ENCODE peak calls at places on chromosomes 7 and 10, in eight cellular contexts. H is Caco-2, O is NCI-H69, A is A549, P is DMS79 treated with DMSO at 0.1 percent for 48 hours, N is NCI-H1105, X is sciatic nerve, C is NCI-H748 treated with DMSO at 0.1 percent for 48 hours. U is an unnamed sample.

GRCh38 chr10:104337985-104338735 is at the start of gene ITPRIP:
- DNase-seq in H (peak), O (peak), A (peak), P (no peak), N (no peak), X (peak), C (no peak), U (peak)

GRCh38 chr7:112789453-112789823 is 755 bp downstream of the TMEM168 start:
- DNase-seq in H (no peak), O (no peak), A (no peak), P (peak), N (no peak), X (no peak), C (no peak), U (peak)

GRCh38 chr10:43211431-43212042 is 55.3 kb downstream of the RASGEF1A start:
- DNase-seq in H (peak), O (no peak), A (no peak), P (no peak), N (no peak), X (no peak), C (no peak), U (no peak)

GRCh38 chr10:102926842-102927241 is 8.7 kb downstream of the CNNM2 start:
- DNase-seq in H (no peak), O (no peak), A (no peak), P (no peak), N (no peak), X (no peak), C (no peak), U (no peak)

GRCh38 chr10:13656337-13657183 is 69.8 kb downstream of the PRPF18 start:
- DNase-seq in H (no peak), O (no peak), A (no peak), P (no peak), N (no peak), X (no peak), C (no peak), U (no peak)

GRCh38 chr7:105438847-105439173 is 50.1 kb upstream of the SRPK2 start:
- DNase-seq in H (no peak), O (no peak), A (no peak), P (no peak), N (no peak), X (no peak), C (no peak), U (no peak)

GRCh38 chr10:1308415-1308814 is 252.2 kb downstream of the WDR37 start:
- DNase-seq in H (no peak), O (no peak), A (no peak), P (no peak), N (no peak), X (no peak), C (no peak), U (no peak)

GRCh38 chr7:82595176-82595575 is 151.6 kb upstream of the CACNA2D1 start:
- DNase-seq in H (no peak), O (peak), A (no peak), P (peak), N (peak), X (no peak), C (peak), U (no peak)

GRCh38 chr7:43302211-43302711 is 189.8 kb downstream of the HECW1 start:
- DNase-seq in H (peak), O (no peak), A (no peak), P (no peak), N (no peak), X (no peak), C (no peak), U (no peak)

GRCh38 chr10:49115015-49115795 is at the start of gene VSTM4:
- DNase-seq in H (no peak), O (peak), A (no peak), P (no peak), N (no peak), X (peak), C (no peak), U (no peak)

GRCh38 chr10:110016037-110016436 is 8.3 kb downstream of the ADD3 start:
- DNase-seq in H (no peak), O (peak), A (peak), P (peak), N (no peak), X (no peak), C (no peak), U (no peak)

GRCh38 chr7:130063036-130063435 is 7.3 kb upstream of the KLHDC10 start:
- DNase-seq in H (peak), O (peak), A (peak), P (no peak), N (peak), X (no peak), C (peak), U (no peak)

GRCh38 chr7:153886506-153887391 is 165.4 kb upstream of the DPP6 start:
- DNase-seq in H (no peak), O (peak), A (no peak), P (no peak), N (peak), X (no peak), C (peak), U (no peak)

GRCh38 chr10:101938316-101939272 is 95.0 kb upstream of the KCNIP2 start:
- DNase-seq in H (no peak), O (no peak), A (peak), P (no peak), N (no peak), X (no peak), C (no peak), U (no peak)

GRCh38 chr10:29081971-29082699 is 206.7 kb upstream of the LYZL1 start:
- DNase-seq in H (no peak), O (peak), A (no peak), P (peak), N (no peak), X (no peak), C (no peak), U (no peak)

GRCh38 chr7:13829914-13830603 is 159.4 kb downstream of the ETV1 start:
- DNase-seq in H (no peak), O (peak), A (no peak), P (no peak), N (peak), X (no peak), C (peak), U (no peak)

GRCh38 chr10:84613336-84614021 is 285.1 kb downstream of the CCSER2 start:
- DNase-seq in H (peak), O (peak), A (peak), P (peak), N (no peak), X (no peak), C (peak), U (peak)

GRCh38 chr7:54985405-54986360 is 33.1 kb upstream of the EGFR start:
- DNase-seq in H (peak), O (no peak), A (peak), P (no peak), N (no peak), X (no peak), C (no peak), U (peak)

GRCh38 chr10:127079348-127079747 is 117.0 kb downstream of the INSYN2A start:
- DNase-seq in H (no peak), O (no peak), A (no peak), P (no peak), N (no peak), X (no peak), C (no peak), U (no peak)

GRCh38 chr7:43906327-43907010 is at the start of gene URGCP:
- DNase-seq in H (peak), O (peak), A (peak), P (peak), N (peak), X (peak), C (peak), U (peak)

GRCh38 chr7:133510326-133511055 is 257.6 kb downstream of the EXOC4 start:
- DNase-seq in H (no peak), O (peak), A (no peak), P (peak), N (no peak), X (no peak), C (peak), U (no peak)

GRCh38 chr10:54800677-54801480 is at the start of gene PCDH15:
- DNase-seq in H (peak), O (peak), A (peak), P (no peak), N (peak), X (no peak), C (peak), U (no peak)

GRCh38 chr10:132785433-132786278 is at the start of gene NKX6-2:
- DNase-seq in H (no peak), O (no peak), A (peak), P (no peak), N (no peak), X (no peak), C (no peak), U (no peak)

GRCh38 chr10:77507313-77507712 is 130.3 kb downstream of the KCNMA1 start:
- DNase-seq in H (no peak), O (no peak), A (no peak), P (no peak), N (no peak), X (no peak), C (no peak), U (no peak)

GRCh38 chr7:151723321-151723720 is 153.6 kb downstream of the PRKAG2 start:
- DNase-seq in H (no peak), O (no peak), A (no peak), P (no peak), N (no peak), X (no peak), C (no peak), U (no peak)

GRCh38 chr10:1423676-1424253 is 313.6 kb downstream of the ADARB2 start:
- DNase-seq in H (no peak), O (no peak), A (no peak), P (no peak), N (no peak), X (no peak), C (no peak), U (no peak)

GRCh38 chr10:5079836-5080235 is 14.4 kb upstream of the AKR1C3 start:
- DNase-seq in H (no peak), O (no peak), A (peak), P (no peak), N (no peak), X (no peak), C (no peak), U (no peak)

GRCh38 chr10:112124859-112125258 is 58.7 kb downstream of the GPAM start:
- DNase-seq in H (no peak), O (no peak), A (no peak), P (no peak), N (no peak), X (no peak), C (no peak), U (peak)

GRCh38 chr10:78782441-78782840 is 286.3 kb upstream of the ZMIZ1 start:
- DNase-seq in H (peak), O (no peak), A (no peak), P (no peak), N (no peak), X (peak), C (no peak), U (no peak)

GRCh38 chr7:90520484-90520883 is 51.0 kb downstream of the PTTG1IP2 start:
- DNase-seq in H (no peak), O (peak), A (no peak), P (no peak), N (no peak), X (no peak), C (no peak), U (no peak)

GRCh38 chr10:76055963-76056362 is 624.5 kb downstream of the LRMDA start:
- DNase-seq in H (no peak), O (no peak), A (no peak), P (no peak), N (no peak), X (no peak), C (no peak), U (no peak)

GRCh38 chr7:122457969-122458368 is 153.4 kb upstream of the FEZF1 start:
- DNase-seq in H (no peak), O (peak), A (no peak), P (no peak), N (no peak), X (no peak), C (no peak), U (no peak)

GRCh38 chr7:156173748-156174353 is 361.6 kb upstream of the SHH start:
- DNase-seq in H (no peak), O (no peak), A (no peak), P (no peak), N (no peak), X (no peak), C (no peak), U (no peak)